ENCODE peak calls at places on chromosomes 4 and X, in six cellular contexts. One of them, this sample, is unnamed.

GRCh38 chrX:56031409-56031808 is 200.7 kb upstream of the KLF8 start:
- DNase-seq in pancreas: no peak
- DNase-seq in ovary: no peak
- DNase-seq in mesenchymal stem cell: no peak
- DNase-seq in mucosa of descending colon: no peak
- DNase-seq in aorta: no peak
- DNase-seq in this sample: no peak

GRCh38 chr4:11468901-11469300 is 40.2 kb upstream of the HS3ST1 start:
- DNase-seq in pancreas: no peak
- DNase-seq in ovary: no peak
- DNase-seq in mesenchymal stem cell: no peak
- DNase-seq in mucosa of descending colon: no peak
- DNase-seq in aorta: no peak
- DNase-seq in this sample: no peak

GRCh38 chr4:151415978-151416377 is 7.0 kb downstream of the FHIP1A start:
- DNase-seq in pancreas: no peak
- DNase-seq in ovary: no peak
- DNase-seq in mesenchymal stem cell: no peak
- DNase-seq in mucosa of descending colon: no peak
- DNase-seq in aorta: no peak
- DNase-seq in this sample: no peak

GRCh38 chrX:2457289-2458133 is 43.3 kb downstream of the DHRSX start:
- DNase-seq in pancreas: no peak
- DNase-seq in ovary: no peak
- DNase-seq in mesenchymal stem cell: no peak
- DNase-seq in mucosa of descending colon: no peak
- DNase-seq in aorta: no peak
- DNase-seq in this sample: no peak

GRCh38 chrX:101668143-101668542 is 8.5 kb upstream of the ARMCX2 start:
- DNase-seq in pancreas: no peak
- DNase-seq in ovary: no peak
- DNase-seq in mesenchymal stem cell: no peak
- DNase-seq in mucosa of descending colon: no peak
- DNase-seq in aorta: no peak
- DNase-seq in this sample: no peak

GRCh38 chr4:126604273-126604867 is 1028.4 kb upstream of the INTU start:
- DNase-seq in pancreas: no peak
- DNase-seq in ovary: no peak
- DNase-seq in mesenchymal stem cell: peak; percentile 56
- DNase-seq in mucosa of descending colon: no peak
- DNase-seq in aorta: no peak
- DNase-seq in this sample: no peak

GRCh38 chr4:176287546-176287945 is 18.5 kb upstream of the ASB5 start:
- DNase-seq in pancreas: no peak
- DNase-seq in ovary: no peak
- DNase-seq in mesenchymal stem cell: no peak
- DNase-seq in mucosa of descending colon: no peak
- DNase-seq in aorta: no peak
- DNase-seq in this sample: no peak

GRCh38 chr4:38489924-38490639 is 173.9 kb upstream of the KLF3 start:
- DNase-seq in pancreas: no peak
- DNase-seq in ovary: no peak
- DNase-seq in mesenchymal stem cell: peak; percentile 74
- DNase-seq in mucosa of descending colon: peak; percentile 45
- DNase-seq in aorta: no peak
- DNase-seq in this sample: no peak

GRCh38 chr4:119099227-119099910 is 36.3 kb upstream of the MYOZ2 start:
- DNase-seq in pancreas: no peak
- DNase-seq in ovary: no peak
- DNase-seq in mesenchymal stem cell: peak; percentile 67
- DNase-seq in mucosa of descending colon: no peak
- DNase-seq in aorta: no peak
- DNase-seq in this sample: no peak

GRCh38 chr4:103199009-103199408 is 866 bp upstream of the CENPE start:
- DNase-seq in pancreas: no peak
- DNase-seq in ovary: no peak
- DNase-seq in mesenchymal stem cell: no peak
- DNase-seq in mucosa of descending colon: peak; percentile 8
- DNase-seq in aorta: no peak
- DNase-seq in this sample: no peak

GRCh38 chr4:39354178-39354503 is 12.0 kb downstream of the RFC1 start:
- DNase-seq in pancreas: no peak
- DNase-seq in ovary: no peak
- DNase-seq in mesenchymal stem cell: no peak
- DNase-seq in mucosa of descending colon: no peak
- DNase-seq in aorta: no peak
- DNase-seq in this sample: no peak

GRCh38 chr4:102625232-102625930 is 124.2 kb downstream of the NFKB1 start:
- DNase-seq in pancreas: no peak
- DNase-seq in ovary: peak; percentile 35
- DNase-seq in mesenchymal stem cell: peak; percentile 51
- DNase-seq in mucosa of descending colon: no peak
- DNase-seq in aorta: peak; percentile 73
- DNase-seq in this sample: peak; percentile 44

GRCh38 chr4:141248029-141248428 is 27.3 kb downstream of the ZNF330 start:
- DNase-seq in pancreas: no peak
- DNase-seq in ovary: no peak
- DNase-seq in mesenchymal stem cell: peak; percentile 70
- DNase-seq in mucosa of descending colon: no peak
- DNase-seq in aorta: no peak
- DNase-seq in this sample: no peak

GRCh38 chrX:55623100-55623499 is at the start of gene FOXR2:
- DNase-seq in pancreas: no peak
- DNase-seq in ovary: no peak
- DNase-seq in mesenchymal stem cell: no peak
- DNase-seq in mucosa of descending colon: no peak
- DNase-seq in aorta: no peak
- DNase-seq in this sample: no peak

GRCh38 chr4:123265443-123265842 is 131.2 kb upstream of the SPRY1 start:
- DNase-seq in pancreas: no peak
- DNase-seq in ovary: no peak
- DNase-seq in mesenchymal stem cell: no peak
- DNase-seq in mucosa of descending colon: no peak
- DNase-seq in aorta: no peak
- DNase-seq in this sample: no peak

GRCh38 chrX:25156323-25156722 is 140.6 kb upstream of the ARX start:
- DNase-seq in pancreas: no peak
- DNase-seq in ovary: no peak
- DNase-seq in mesenchymal stem cell: peak; percentile 0
- DNase-seq in mucosa of descending colon: no peak
- DNase-seq in aorta: no peak
- DNase-seq in this sample: no peak

GRCh38 chrX:112025753-112026152 is 56.8 kb downstream of the TRPC5 start:
- DNase-seq in pancreas: no peak
- DNase-seq in ovary: no peak
- DNase-seq in mesenchymal stem cell: no peak
- DNase-seq in mucosa of descending colon: no peak
- DNase-seq in aorta: no peak
- DNase-seq in this sample: no peak

GRCh38 chrX:65688403-65688881 is 21.0 kb downstream of the MSN start:
- DNase-seq in pancreas: no peak
- DNase-seq in ovary: no peak
- DNase-seq in mesenchymal stem cell: peak; percentile 91
- DNase-seq in mucosa of descending colon: no peak
- DNase-seq in aorta: no peak
- DNase-seq in this sample: no peak

GRCh38 chr4:138979742-138980141 is 35.8 kb upstream of the NOCT start:
- DNase-seq in pancreas: no peak
- DNase-seq in ovary: no peak
- DNase-seq in mesenchymal stem cell: no peak
- DNase-seq in mucosa of descending colon: no peak
- DNase-seq in aorta: no peak
- DNase-seq in this sample: no peak

GRCh38 chr4:36841583-36842326 is 402.8 kb upstream of the NWD2 start:
- DNase-seq in pancreas: no peak
- DNase-seq in ovary: no peak
- DNase-seq in mesenchymal stem cell: no peak
- DNase-seq in mucosa of descending colon: no peak
- DNase-seq in aorta: no peak
- DNase-seq in this sample: no peak

GRCh38 chr4:43331226-43332078 is 438.9 kb downstream of the GRXCR1 start:
- DNase-seq in pancreas: no peak
- DNase-seq in ovary: no peak
- DNase-seq in mesenchymal stem cell: peak; percentile 48
- DNase-seq in mucosa of descending colon: no peak
- DNase-seq in aorta: no peak
- DNase-seq in this sample: no peak

DNA sequence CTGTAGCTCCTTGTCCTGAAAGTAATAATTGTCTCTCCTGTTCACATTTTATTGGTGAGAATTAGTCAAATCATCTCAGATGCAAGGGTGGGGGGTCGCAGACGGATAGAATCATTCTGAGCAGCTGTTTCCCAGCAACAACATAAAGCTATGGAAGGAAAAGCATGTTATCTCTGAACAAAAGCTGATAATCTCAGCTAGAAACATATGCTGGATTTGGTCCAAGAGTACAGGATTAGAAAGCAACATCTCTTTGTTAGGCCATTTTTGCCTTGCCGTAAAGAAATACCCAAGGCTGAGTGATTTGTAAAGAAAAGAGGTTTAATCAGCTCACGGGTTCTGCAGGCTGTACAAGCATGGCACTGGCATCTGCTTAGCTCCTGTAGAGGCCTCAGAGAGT is 472.8 kb upstream of the BOD1L1 start:
- DNase-seq in pancreas: no peak
- DNase-seq in ovary: no peak
- DNase-seq in mesenchymal stem cell: no peak
- DNase-seq in mucosa of descending colon: no peak
- DNase-seq in aorta: no peak
- DNase-seq in this sample: no peak
- H3K4me1 ChIP-seq in pancreas: no peaks in the 10 kb centered on the region
- H3K4me1 ChIP-seq in ovary: no peaks in the 10 kb centered on the region
- H3K4me1 ChIP-seq in mesenchymal stem cell: no peaks in the 10 kb centered on the region
- H3K4me1 ChIP-seq in mucosa of descending colon: no peaks in the 10 kb centered on the region
- H3K4me1 ChIP-seq in aorta: no peaks in the 10 kb centered on the region
- H3K4me1 ChIP-seq in this sample: no peaks in the 10 kb centered on the region

GRCh38 chrX:137748827-137749226 is 182.9 kb downstream of the ZIC3 start:
- DNase-seq in pancreas: no peak
- DNase-seq in ovary: no peak
- DNase-seq in mesenchymal stem cell: no peak
- DNase-seq in mucosa of descending colon: no peak
- DNase-seq in aorta: no peak
- DNase-seq in this sample: no peak

GRCh38 chrX:137747231-137747630 is 181.3 kb downstream of the ZIC3 start:
- DNase-seq in pancreas: no peak
- DNase-seq in ovary: no peak
- DNase-seq in mesenchymal stem cell: no peak
- DNase-seq in mucosa of descending colon: no peak
- DNase-seq in aorta: no peak
- DNase-seq in this sample: no peak

GRCh38 chrX:137746289-137746688 is 180.4 kb downstream of the ZIC3 start:
- DNase-seq in pancreas: no peak
- DNase-seq in ovary: no peak
- DNase-seq in mesenchymal stem cell: no peak
- DNase-seq in mucosa of descending colon: no peak
- DNase-seq in aorta: no peak
- DNase-seq in this sample: no peak

GRCh38 chrX:137742846-137743245 is 176.9 kb downstream of the ZIC3 start:
- DNase-seq in pancreas: no peak
- DNase-seq in ovary: no peak
- DNase-seq in mesenchymal stem cell: no peak
- DNase-seq in mucosa of descending colon: no peak
- DNase-seq in aorta: no peak
- DNase-seq in this sample: no peak

DNA sequence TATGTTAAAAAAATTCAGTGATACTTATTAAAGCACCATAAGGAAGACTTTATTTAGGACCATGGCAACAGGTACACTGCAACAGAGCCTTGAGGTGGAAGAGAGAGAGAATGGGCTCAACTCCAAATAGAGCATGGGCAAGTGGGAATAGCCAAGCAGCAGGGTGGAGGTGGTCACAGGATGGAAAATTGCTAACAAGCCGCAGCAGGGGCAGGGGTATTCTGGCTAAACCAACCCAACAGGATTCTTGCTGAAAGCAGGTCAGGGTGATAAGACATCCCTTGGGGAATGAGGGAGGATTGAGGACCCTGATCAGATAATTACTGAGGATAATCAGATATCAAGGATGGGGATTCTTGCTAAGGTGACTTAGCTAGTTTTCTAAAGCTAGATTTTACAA is 177.5 kb downstream of the ZIC3 start:
- DNase-seq in pancreas: no peak
- DNase-seq in ovary: no peak
- DNase-seq in mesenchymal stem cell: no peak
- DNase-seq in mucosa of descending colon: no peak
- DNase-seq in aorta: no peak
- DNase-seq in this sample: no peak
- H3K4me1 ChIP-seq in pancreas: no peaks in the 10 kb centered on the region
- H3K4me1 ChIP-seq in ovary: no peaks in the 10 kb centered on the region
- H3K4me1 ChIP-seq in mesenchymal stem cell: no peaks in the 10 kb centered on the region
- H3K4me1 ChIP-seq in mucosa of descending colon: no peaks in the 10 kb centered on the region
- H3K4me1 ChIP-seq in aorta: no peaks in the 10 kb centered on the region
- H3K4me1 ChIP-seq in this sample: no peaks in the 10 kb centered on the region

DNA sequence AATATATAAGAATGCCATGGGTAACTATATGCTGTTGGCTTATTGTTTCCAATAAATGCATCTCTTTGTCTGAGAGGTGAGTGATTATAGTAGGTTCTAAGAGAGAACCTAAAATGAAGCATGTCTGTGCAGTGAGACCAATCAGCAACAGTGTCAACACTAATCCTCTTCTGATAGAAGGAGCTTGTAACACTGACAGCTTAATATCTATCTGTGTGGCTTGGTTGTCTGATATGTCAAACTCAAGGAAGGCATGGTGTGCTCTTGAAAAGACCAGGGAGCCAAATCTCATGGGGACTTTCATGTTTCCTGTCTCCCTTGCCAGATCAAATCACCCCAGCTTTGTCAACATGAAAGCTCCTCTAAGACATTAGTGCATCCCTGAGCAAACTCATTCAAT is 95.5 kb downstream of the ANOS1 start:
- DNase-seq in pancreas: no peak
- DNase-seq in ovary: no peak
- DNase-seq in mesenchymal stem cell: no peak
- DNase-seq in mucosa of descending colon: no peak
- DNase-seq in aorta: no peak
- DNase-seq in this sample: no peak
- H3K4me1 ChIP-seq in pancreas: no peaks in the 10 kb centered on the region
- H3K4me1 ChIP-seq in ovary: no peaks in the 10 kb centered on the region
- H3K4me1 ChIP-seq in mesenchymal stem cell: no peaks in the 10 kb centered on the region
- H3K4me1 ChIP-seq in mucosa of descending colon: no peaks in the 10 kb centered on the region
- H3K4me1 ChIP-seq in aorta: no peaks in the 10 kb centered on the region
- H3K4me1 ChIP-seq in this sample: no peaks in the 10 kb centered on the region

DNA sequence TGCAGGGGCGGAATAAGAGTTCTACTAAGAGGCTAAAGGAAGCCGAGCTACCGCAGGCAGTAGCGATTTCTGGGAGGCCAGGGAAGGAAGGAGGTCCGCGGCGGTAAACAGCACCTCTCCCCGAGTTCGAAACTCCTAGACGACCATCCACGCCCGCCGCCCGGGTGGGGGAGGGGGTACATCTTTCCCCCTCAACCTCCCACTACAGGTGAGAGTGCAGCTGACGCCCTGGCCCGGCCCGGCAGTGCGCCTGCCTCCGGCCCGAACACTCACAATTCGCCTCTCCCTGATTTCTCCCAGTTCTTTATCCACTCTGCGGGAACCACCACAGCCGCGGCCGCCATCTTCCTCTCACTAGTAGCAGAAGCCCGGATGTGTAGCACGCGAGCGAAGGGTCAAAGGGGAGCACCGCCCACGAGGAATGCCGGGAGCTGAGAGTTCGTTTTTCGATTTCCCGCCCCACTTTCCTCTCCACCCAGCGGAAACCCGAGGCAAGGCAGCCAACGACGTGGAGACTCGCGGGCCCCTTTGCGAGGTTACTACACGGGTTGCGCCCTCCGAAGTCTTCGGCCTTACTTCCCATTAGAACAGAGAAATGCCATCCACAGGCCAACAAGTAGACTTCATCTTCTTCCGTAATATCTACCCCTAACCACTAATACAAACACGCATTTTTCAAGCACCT is at the start of gene THOC2:
- DNase-seq in pancreas: peak; percentile 80
- DNase-seq in ovary: peak; percentile 84
- DNase-seq in mesenchymal stem cell: peak; percentile 90
- DNase-seq in mucosa of descending colon: peak; percentile 90
- DNase-seq in aorta: peak; percentile 91
- DNase-seq in this sample: peak; percentile 47
- H3K4me1 ChIP-seq in pancreas: no peaks in the 10 kb centered on the region
- H3K4me1 ChIP-seq in ovary: peaks cover 2% of the 10 kb centered on the region
- H3K4me1 ChIP-seq in mesenchymal stem cell: peaks cover 1% of the 10 kb centered on the region
- H3K4me1 ChIP-seq in mucosa of descending colon: peaks cover 3% of the 10 kb centered on the region
- H3K4me1 ChIP-seq in aorta: no peaks in the 10 kb centered on the region
- H3K4me1 ChIP-seq in this sample: peaks cover 4% of the 10 kb centered on the region